ENCODE peak calls at places on chromosome 9, in four cellular contexts. X is SK-N-SH, V is HepG2, W is K562. Q is an unnamed sample.

GRCh38 chr9:120878188-120879130 is 1.5 kb upstream of the PHF19 start:
- DNase-seq in X (no peak), V (no peak), W (peak), Q (no peak)

GRCh38 chr9:78462616-78463015 is 165.7 kb downstream of the PSAT1 start:
- DNase-seq in X (no peak), V (no peak), W (no peak), Q (no peak)

GRCh38 chr9:120742951-120743416 is 28.7 kb upstream of the MEGF9 start:
- DNase-seq in X (peak), V (peak), W (peak), Q (no peak)

GRCh38 chr9:93321220-93321610 is 130.3 kb upstream of the FAM120A start:
- DNase-seq in X (peak), V (no peak), W (no peak), Q (no peak)

GRCh38 chr9:126226991-126227937 is 99.4 kb upstream of the MVB12B start:
- DNase-seq in X (no peak), V (no peak), W (no peak), Q (no peak)

GRCh38 chr9:27888661-27889295 is 315.5 kb upstream of the C9orf72 start:
- DNase-seq in X (peak), V (peak), W (peak), Q (peak)

GRCh38 chr9:123778232-123778902 is 151.6 kb downstream of the DENND1A start:
- DNase-seq in X (no peak), V (no peak), W (no peak), Q (no peak)

GRCh38 chr9:37430841-37431597 is 8.5 kb downstream of the GRHPR start:
- DNase-seq in X (no peak), V (peak), W (peak), Q (no peak)

GRCh38 chr9:12859704-12860251 is 85.0 kb downstream of the LURAP1L start:
- DNase-seq in X (no peak), V (no peak), W (no peak), Q (no peak)

GRCh38 chr9:115107701-115108100 is 10.3 kb downstream of the TNC start:
- DNase-seq in X (no peak), V (no peak), W (no peak), Q (no peak)

GRCh38 chr9:108779506-108779905 is 76.3 kb downstream of the ACTL7B start:
- DNase-seq in X (no peak), V (no peak), W (no peak), Q (no peak)

GRCh38 chr9:101912698-101913097 is 174.3 kb upstream of the GRIN3A start:
- DNase-seq in X (no peak), V (no peak), W (no peak), Q (no peak)

DNA sequence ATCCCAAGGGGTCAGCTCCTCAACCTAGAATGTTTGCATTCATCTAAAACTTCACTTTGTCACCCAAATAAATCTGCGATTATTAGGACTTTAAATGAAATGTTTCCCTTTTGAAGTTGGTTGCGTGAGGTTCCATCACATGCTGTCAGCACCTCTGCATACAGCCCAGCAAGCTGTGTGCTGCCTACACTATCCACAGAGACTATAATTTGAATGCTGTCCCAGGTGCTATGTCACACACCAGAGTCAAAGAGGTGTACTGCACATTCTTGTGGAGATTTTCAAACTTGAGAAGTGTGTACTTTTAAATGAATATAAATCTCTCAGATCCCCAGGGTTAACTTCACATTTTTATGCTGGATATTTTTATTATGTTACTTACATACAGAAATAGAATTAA is 19.3 kb upstream of the CKS2 start:
- DNase-seq in X (no peak), V (no peak), W (no peak), Q (no peak)
- TF ChIP-seq NFIC in X (no peak), V (no peak), W (no peak), Q (no peak)

GRCh38 chr9:35650341-35651158 is at the start of gene SIT1:
- DNase-seq in X (no peak), V (no peak), W (no peak), Q (no peak)
- TF ChIP-seq NFIC in X (no peak), V (no peak), W (no peak), Q (no peak)

DNA sequence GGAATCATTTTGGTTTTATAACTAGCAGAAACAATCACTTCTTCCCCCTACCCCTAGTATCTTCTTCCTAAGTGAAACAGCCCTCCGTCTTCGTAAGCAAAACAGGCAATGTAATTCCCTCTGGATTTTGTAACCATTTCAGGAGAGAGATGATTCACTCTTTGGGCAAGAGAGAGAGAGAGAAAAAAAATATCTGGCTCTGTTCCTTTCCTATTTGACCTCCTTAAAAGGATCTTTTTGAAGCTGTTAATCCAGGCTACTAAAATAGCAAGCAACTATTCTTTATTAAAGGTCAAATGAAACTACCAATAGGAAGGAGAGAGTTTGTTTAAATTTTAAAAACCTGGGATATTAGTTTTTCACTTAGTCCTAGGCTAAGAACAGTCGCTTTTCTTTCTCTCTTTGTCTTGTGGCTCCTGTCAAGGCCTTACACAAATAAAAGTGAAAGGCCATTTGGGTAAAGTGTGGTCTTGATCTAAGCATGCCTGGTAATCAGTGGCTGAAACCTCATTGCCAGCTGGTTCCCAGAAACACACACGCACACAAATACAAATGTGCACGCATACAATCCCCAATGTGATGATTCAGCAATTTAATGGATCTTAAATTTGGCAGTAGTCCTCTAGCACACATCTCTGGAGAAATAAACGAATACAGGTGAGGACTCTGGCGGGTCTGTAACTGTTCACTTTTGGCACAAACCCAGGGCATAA is 70.2 kb downstream of the PRUNE2 start:
- DNase-seq in X (no peak), V (no peak), W (no peak), Q (no peak)
- TF ChIP-seq NFIC in X (peak), V (no peak), W (no peak), Q (no peak)

GRCh38 chr9:70465398-70465797 is 50.9 kb upstream of the KLF9 start:
- DNase-seq in X (no peak), V (no peak), W (peak), Q (no peak)

GRCh38 chr9:70465904-70466303 is 51.4 kb upstream of the KLF9 start:
- DNase-seq in X (no peak), V (no peak), W (no peak), Q (no peak)

GRCh38 chr9:70466976-70467551 is 52.6 kb upstream of the KLF9 start:
- DNase-seq in X (no peak), V (no peak), W (no peak), Q (no peak)

GRCh38 chr9:70462300-70462699 is 47.8 kb upstream of the KLF9 start:
- DNase-seq in X (no peak), V (no peak), W (no peak), Q (no peak)

DNA sequence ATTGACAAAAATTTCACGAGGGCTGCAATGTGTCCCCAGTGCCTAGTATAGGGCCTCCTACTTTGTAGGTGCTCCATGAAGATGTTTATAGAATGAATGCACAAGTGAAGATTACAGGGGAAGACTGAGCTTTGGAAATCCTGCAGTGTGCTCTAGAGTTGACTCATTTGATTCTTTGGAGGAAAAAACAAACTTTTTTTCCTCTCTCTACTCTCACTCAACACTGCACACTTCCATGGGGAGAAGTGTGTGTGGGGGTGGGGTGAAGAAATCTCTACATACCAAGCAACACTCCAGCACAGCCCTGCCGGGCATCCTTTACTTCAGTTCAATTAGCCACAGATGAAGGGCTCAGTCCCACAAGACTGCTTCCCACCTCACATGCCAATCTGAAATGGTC is 49.4 kb upstream of the KLF9 start:
- DNase-seq in X (no peak), V (no peak), W (no peak), Q (no peak)
- TF ChIP-seq NFIC in X (no peak), V (no peak), W (no peak), Q (no peak)

DNA sequence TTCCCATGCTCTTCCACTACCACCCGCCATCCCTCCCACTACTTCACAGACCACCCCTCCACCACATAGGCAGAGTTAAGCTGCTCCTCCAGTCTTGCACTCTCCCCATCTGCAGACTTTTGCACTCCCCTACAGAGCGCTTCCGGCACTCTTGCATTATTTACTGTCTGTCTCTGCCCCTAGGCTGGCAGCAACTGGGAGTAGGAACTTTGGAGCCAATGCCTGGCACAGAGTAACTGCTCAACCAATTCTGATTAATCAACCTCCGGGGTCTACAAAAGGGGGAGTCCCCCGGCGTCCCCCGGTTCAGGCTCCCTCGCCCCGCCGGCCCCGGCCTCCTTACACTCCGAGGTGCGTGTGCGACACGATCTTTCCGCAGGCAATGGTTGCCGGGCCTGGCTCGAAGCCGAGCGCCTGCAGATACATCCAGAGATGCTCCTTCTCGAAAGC is 498 bp downstream of the HAUS6 start:
- DNase-seq in X (peak), V (peak), W (peak), Q (no peak)
- TF ChIP-seq NFIC in X (no peak), V (no peak), W (no peak), Q (no peak)

GRCh38 chr9:72843525-72844439 is 109.1 kb downstream of the ALDH1A1 start:
- DNase-seq in X (no peak), V (peak), W (no peak), Q (no peak)
- TF ChIP-seq NFIC in X (no peak), V (no peak), W (no peak), Q (no peak)

GRCh38 chr9:70954607-70955143 is 166.7 kb downstream of the TRPM3 start:
- DNase-seq in X (no peak), V (no peak), W (no peak), Q (no peak)

GRCh38 chr9:70949239-70949638 is 172.2 kb downstream of the TRPM3 start:
- DNase-seq in X (no peak), V (no peak), W (no peak), Q (no peak)

GRCh38 chr9:70952131-70952727 is 169.2 kb downstream of the TRPM3 start:
- DNase-seq in X (no peak), V (no peak), W (no peak), Q (no peak)

GRCh38 chr9:70950270-70950669 is 171.2 kb downstream of the TRPM3 start:
- DNase-seq in X (no peak), V (no peak), W (no peak), Q (no peak)

GRCh38 chr9:70954126-70954525 is 167.3 kb downstream of the TRPM3 start:
- DNase-seq in X (no peak), V (no peak), W (no peak), Q (no peak)
- TF ChIP-seq NFIC in X (no peak), V (no peak), W (no peak), Q (no peak)

DNA sequence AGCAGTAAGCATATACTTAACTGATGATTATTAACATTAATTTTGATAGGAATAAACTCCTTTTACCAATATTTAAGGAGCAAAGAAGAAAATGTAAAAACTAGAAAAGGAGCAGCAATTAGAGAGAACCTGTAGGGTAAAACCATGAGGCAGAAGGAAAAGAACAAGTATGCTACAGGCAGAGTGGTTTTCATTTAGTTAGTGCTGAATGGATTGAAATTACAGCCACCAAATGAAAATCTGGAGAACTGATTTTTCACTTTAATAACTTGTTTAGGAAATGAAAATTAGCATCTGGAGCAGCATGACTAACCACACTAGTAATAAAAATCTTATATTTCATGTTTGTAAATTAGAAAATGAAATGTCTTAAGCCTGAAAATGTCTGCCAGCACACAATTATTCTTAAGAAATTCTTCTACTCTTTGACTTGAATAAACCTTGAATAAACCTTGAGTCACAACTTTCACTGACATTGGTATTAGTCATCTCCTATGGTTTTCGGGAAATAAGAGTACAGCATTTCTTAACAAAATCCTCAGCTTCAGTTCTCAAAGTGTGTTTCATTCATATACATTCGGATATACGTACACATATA is 1504.9 kb upstream of the C9orf72 start:
- DNase-seq in X (no peak), V (no peak), W (no peak), Q (no peak)
- TF ChIP-seq NFIC in X (peak), V (no peak), W (no peak), Q (no peak)

GRCh38 chr9:97759611-97760288 is 62.6 kb upstream of the XPA start:
- DNase-seq in X (no peak), V (peak), W (no peak), Q (no peak)
- TF ChIP-seq NFIC in X (no peak), V (no peak), W (no peak), Q (no peak)

Q was measured in GM12878.